ENCODE peak calls at places on chromosomes 16 and 17, in ten cellular contexts. I, Z, N, B, G, X, F, V, S and H are unnamed samples.

GRCh38 chr16:76800196-76800595 is 390.8 kb upstream of the MON1B start:
- DNase-seq in I (no peak), Z (no peak), N (no peak), B (no peak), G (no peak), X (no peak), F (no peak), V (no peak), S (no peak), H (no peak)

GRCh38 chr16:79370736-79371135 is 229.8 kb downstream of the MAF start:
- DNase-seq in I (no peak), Z (no peak), N (no peak), B (no peak), G (no peak), X (no peak), F (no peak), V (no peak), S (no peak), H (no peak)

GRCh38 chr16:79653337-79654000 is 52.9 kb upstream of the MAF start:
- DNase-seq in I (no peak), Z (no peak), N (no peak), B (peak; percentile 58), G (no peak), X (peak; percentile 46), F (no peak), V (no peak), S (no peak), H (peak; percentile 13)

GRCh38 chr17:8224891-8225812 is 14.8 kb upstream of the AURKB start:
- DNase-seq in I (no peak), Z (no peak), N (no peak), B (no peak), G (no peak), X (no peak), F (no peak), V (no peak), S (no peak), H (no peak)

GRCh38 chr16:88595921-88596320 is 25.7 kb downstream of the ZC3H18 start:
- DNase-seq in I (no peak), Z (no peak), N (no peak), B (no peak), G (no peak), X (no peak), F (no peak), V (no peak), S (no peak), H (no peak)

GRCh38 chr16:2954647-2955381 is 9.3 kb upstream of the KREMEN2 start:
- DNase-seq in I (no peak), Z (no peak), N (no peak), B (no peak), G (peak; percentile 46), X (no peak), F (no peak), V (no peak), S (no peak), H (no peak)

GRCh38 chr16:52633230-52633629 is 86.3 kb upstream of the TOX3 start:
- DNase-seq in I (no peak), Z (no peak), N (no peak), B (no peak), G (no peak), X (no peak), F (no peak), V (no peak), S (no peak), H (no peak)

GRCh38 chr17:57943140-57943539 is 12.1 kb downstream of the CUEDC1 start:
- DNase-seq in I (peak; percentile 79), Z (no peak), N (no peak), B (no peak), G (no peak), X (no peak), F (no peak), V (peak; percentile 74), S (peak; percentile 51), H (no peak)

GRCh38 chr16:64375386-64375980 is 746.4 kb downstream of the CDH11 start:
- DNase-seq in I (no peak), Z (no peak), N (no peak), B (no peak), G (no peak), X (no peak), F (no peak), V (no peak), S (peak; percentile 29), H (peak; percentile 50)

GRCh38 chr16:1244881-1245280 is 4.4 kb downstream of the TPSAB1 start:
- DNase-seq in I (no peak), Z (no peak), N (no peak), B (no peak), G (no peak), X (no peak), F (peak; percentile 59), V (no peak), S (no peak), H (no peak)

GRCh38 chr17:66522591-66523272 is 220.3 kb downstream of the PRKCA start:
- DNase-seq in I (no peak), Z (no peak), N (no peak), B (no peak), G (no peak), X (peak; percentile 22), F (no peak), V (no peak), S (peak; percentile 79), H (peak; percentile 33)

GRCh38 chr17:60926466-60927183 is 249.0 kb downstream of the BCAS3 start:
- DNase-seq in I (no peak), Z (no peak), N (no peak), B (no peak), G (no peak), X (no peak), F (no peak), V (no peak), S (peak; percentile 47), H (peak; percentile 26)

GRCh38 chr17:58272367-58273280 is 8.1 kb downstream of the MPO start:
- DNase-seq in I (no peak), Z (no peak), N (peak; percentile 56), B (no peak), G (no peak), X (no peak), F (no peak), V (no peak), S (no peak), H (no peak)

GRCh38 chr17:8192070-8192815 is 2.3 kb upstream of the BORCS6 start:
- DNase-seq in I (peak; percentile 83), Z (peak; percentile 47), N (peak; percentile 96), B (peak; percentile 97), G (peak; percentile 79), X (peak; percentile 80), F (peak; percentile 96), V (no peak), S (peak; percentile 85), H (peak; percentile 91)

DNA sequence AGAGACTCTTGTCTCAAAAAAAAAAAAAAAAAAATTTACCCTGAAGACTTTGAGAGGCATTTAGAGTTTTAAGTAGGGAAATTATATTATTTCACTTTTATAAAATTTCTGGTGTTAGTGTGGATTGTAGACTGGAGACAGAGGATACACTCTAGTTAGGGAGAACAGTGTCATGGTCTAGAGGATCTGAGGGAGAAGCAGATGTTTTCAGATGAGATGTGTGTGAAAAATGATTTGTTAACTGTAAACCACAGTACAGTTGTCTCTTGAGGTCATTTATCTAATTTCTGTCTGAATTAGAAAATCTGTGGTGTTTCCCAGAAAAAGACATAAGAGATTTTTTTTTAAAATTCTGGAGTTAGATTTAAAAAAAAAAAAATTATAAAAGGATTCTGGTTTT is 54.8 kb downstream of the NUP88 start:
- DNase-seq in I (peak; percentile 10), Z (no peak), N (no peak), B (no peak), G (no peak), X (no peak), F (no peak), V (no peak), S (no peak), H (no peak)
- H3K4me3 ChIP-seq in I (no peak overlapping the region), Z (no peak overlapping the region), N (no peak overlapping the region), B (no peak overlapping the region), G (no peak overlapping the region), X (no peak overlapping the region), F (no peak overlapping the region), V (no peak overlapping the region), S (no peak overlapping the region), H (no peak overlapping the region)

DNA sequence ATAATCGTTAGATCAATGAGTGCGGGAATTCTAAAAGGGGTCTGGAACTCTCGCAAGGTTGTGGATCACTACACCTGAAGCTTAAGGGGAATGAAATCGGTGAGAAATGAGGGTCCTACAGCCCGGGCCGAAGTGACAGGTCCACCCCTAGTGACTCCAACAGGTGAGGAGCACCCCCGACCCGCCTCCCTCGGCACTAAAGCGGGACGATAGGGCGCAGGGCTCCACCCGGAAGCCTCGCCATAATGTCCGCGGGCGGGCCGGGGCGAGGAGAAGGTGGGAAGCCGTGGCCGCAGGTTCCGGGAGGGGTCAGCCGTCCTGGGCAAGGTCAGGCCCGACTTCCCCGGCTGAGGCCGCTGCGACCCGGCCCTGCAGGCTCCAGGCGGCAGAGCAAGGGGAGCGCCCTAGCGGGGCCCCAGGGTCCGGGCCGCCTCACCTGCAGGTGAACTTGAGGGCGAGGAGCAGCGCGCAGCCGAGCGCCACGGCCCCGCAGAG is 569 bp downstream of the TXNDC11 start:
- DNase-seq in I (no peak), Z (no peak), N (no peak), B (no peak), G (peak; percentile 70), X (peak; percentile 44), F (peak; percentile 79), V (no peak), S (no peak), H (peak; percentile 13)
- TF ChIP-seq CTCF in I (no peak), Z (no peak), N (no peak), B (no peak), G (peak; percentile 17), X (no peak), F (no peak), V (no peak), S (no peak), H (no peak)

GRCh38 chr16:28844226-28844885 is 1.8 kb downstream of the TUFM start:
- DNase-seq in I (no peak), Z (no peak), N (no peak), B (no peak), G (no peak), X (no peak), F (no peak), V (no peak), S (no peak), H (no peak)
- H3K4me3 ChIP-seq in I (no peak overlapping the region), Z (no peak overlapping the region), N (no peak overlapping the region), B (no peak overlapping the region), G (peak overlapping the region; percentile 98), X (no peak overlapping the region), F (no peak overlapping the region), V (no peak overlapping the region), S (no peak overlapping the region), H (no peak overlapping the region)

DNA sequence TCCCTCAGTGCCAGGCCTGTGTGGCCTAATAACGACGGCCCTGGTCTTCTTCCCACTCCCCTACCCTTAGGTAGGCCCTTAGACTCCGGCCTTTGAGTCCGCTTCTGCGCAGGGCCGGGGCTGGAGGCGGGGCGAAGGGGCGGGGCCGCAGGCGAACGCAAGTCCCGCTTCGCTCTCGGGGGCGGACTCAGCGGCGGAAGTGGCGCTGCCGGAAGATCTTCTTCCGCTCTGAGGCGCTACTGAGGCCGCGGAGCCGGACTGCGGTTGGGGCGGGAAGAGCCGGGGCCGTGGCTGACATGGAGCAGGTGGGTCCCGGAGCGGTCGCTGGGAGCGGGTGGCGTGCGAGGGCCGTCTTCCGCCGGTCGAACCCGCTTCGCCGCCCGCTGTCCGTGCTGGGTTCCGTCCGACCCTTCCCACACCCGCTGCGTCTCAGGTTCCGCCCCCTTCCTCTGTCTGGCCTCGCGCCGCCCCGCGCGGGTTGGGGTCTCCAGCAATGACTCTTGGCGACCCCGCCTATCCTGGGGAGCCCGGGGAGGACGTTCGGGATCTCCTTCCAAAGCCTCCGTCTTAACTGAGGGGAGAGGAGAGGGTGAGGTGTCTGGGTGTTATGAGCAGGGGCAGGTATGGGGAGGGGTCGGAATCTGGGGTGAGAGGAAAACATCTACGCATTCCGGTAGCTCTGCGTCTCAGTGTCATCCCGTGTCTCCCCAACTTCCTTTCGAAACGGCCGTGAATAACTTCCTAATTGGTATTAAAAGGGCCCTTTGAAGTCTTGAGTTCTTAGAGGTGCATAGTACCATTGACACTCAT is at the start of gene STARD3:
- DNase-seq in I (peak; percentile 89), Z (peak; percentile 44), N (peak; percentile 88), B (peak; percentile 91), G (peak; percentile 92), X (peak; percentile 90), F (peak; percentile 96), V (no peak), S (peak; percentile 82), H (peak; percentile 92)
- TF ChIP-seq CTCF in I (no peak), Z (peak; percentile 17), N (no peak), B (no peak), G (peak; percentile 42), X (peak; percentile 38), F (no peak), V (peak; percentile 38), S (peak; percentile 14), H (peak; percentile 16)